ENCODE peak calls at places on chromosome 19, in seven cellular contexts. U is astrocyte of the spinal cord, J is IMR-90, V is upper lobe of right lung, D is body of pancreas, X is sigmoid colon, O is epithelial cell of esophagus. S is an unnamed sample.

GRCh38 chr19:33621811-33622504 is at the start of gene CHST8:
- DNase-seq in U (no peak), J (no peak), V (no peak), D (peak; percentile 41), X (no peak), O (peak; percentile 22), S (peak; percentile 22)

GRCh38 chr19:10252707-10253106 is 693 bp downstream of the MRPL4 start:
- DNase-seq in U (no peak), J (no peak), V (no peak), D (no peak), X (no peak), O (no peak), S (no peak)

GRCh38 chr19:4183967-4184717 is 1.7 kb downstream of the ANKRD24 start:
- DNase-seq in U (no peak), J (no peak), V (peak; percentile 72), D (no peak), X (no peak), O (no peak), S (no peak)

GRCh38 chr19:30754162-30754561 is 382.0 kb downstream of the ZNF536 start:
- DNase-seq in U (no peak), J (no peak), V (no peak), D (no peak), X (no peak), O (no peak), S (no peak)

GRCh38 chr19:3852614-3853254 is 16.1 kb downstream of the ZFR2 start:
- DNase-seq in U (peak; percentile 81), J (peak; percentile 60), V (no peak), D (no peak), X (no peak), O (peak; percentile 53), S (peak; percentile 79)

GRCh38 chr19:57171551-57172081 is 4.3 kb upstream of the DUXA start:
- DNase-seq in U (peak; percentile 38), J (peak; percentile 39), V (no peak), D (peak; percentile 32), X (peak; percentile 76), O (peak; percentile 34), S (peak; percentile 18)

GRCh38 chr19:54162241-54162805 is 2.8 kb upstream of the LENG1 start:
- DNase-seq in U (peak; percentile 73), J (peak; percentile 44), V (peak; percentile 93), D (peak; percentile 89), X (peak; percentile 96), O (peak; percentile 81), S (peak; percentile 73)

GRCh38 chr19:42024622-42025111 is 30.6 kb upstream of the ATP1A3 start:
- DNase-seq in U (no peak), J (peak; percentile 48), V (no peak), D (no peak), X (peak; percentile 77), O (no peak), S (peak; percentile 66)

GRCh38 chr19:1073956-1074511 is 7.1 kb downstream of the ARHGAP45 start:
- DNase-seq in U (no peak), J (no peak), V (no peak), D (no peak), X (no peak), O (no peak), S (no peak)
- H3K4me3 ChIP-seq in U (no peak overlapping the region), J (no peak overlapping the region), V (peak overlapping the region; percentile 26), D (no peak overlapping the region), X (no peak overlapping the region), O (no peak overlapping the region), S (no peak overlapping the region)

GRCh38 chr19:14059652-14060155 is 2.2 kb downstream of the PALM3 start:
- DNase-seq in U (no peak), J (no peak), V (no peak), D (no peak), X (no peak), O (no peak), S (no peak)
- TF ChIP-seq CTCF in U (no peak), J (no peak), V (no peak), D (no peak), X (no peak), O (no peak), S (no peak)

DNA sequence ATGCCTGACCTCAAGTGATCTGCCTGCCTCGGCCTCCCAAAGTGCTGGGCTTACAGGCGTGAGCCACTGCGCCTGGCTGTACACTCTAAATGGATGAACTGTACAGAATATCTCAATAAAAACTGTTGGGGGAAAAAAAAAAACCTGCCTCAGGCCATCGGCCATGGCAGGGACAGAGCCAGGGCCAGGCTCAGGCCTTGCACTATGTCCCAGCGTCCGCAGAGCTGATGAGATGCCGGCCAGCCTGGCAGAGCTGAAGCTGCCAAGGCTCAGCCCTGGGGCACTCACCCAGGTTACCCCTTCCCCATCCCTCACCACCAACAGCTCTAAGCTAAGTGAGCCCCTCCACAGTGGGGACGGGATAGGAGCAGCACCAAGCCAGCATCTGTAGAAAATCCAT is 6.1 kb downstream of the PPP6R1 start:
- DNase-seq in U (no peak), J (no peak), V (no peak), D (no peak), X (no peak), O (no peak), S (no peak)
- H3K4me3 ChIP-seq in U (no peak overlapping the region), J (no peak overlapping the region), V (no peak overlapping the region), D (no peak overlapping the region), X (no peak overlapping the region), O (no peak overlapping the region), S (no peak overlapping the region)

GRCh38 chr19:39324242-39324842 is 3.7 kb upstream of the LRFN1 start:
- DNase-seq in U (no peak), J (no peak), V (no peak), D (no peak), X (no peak), O (no peak), S (no peak)

GRCh38 chr19:39329948-39330347 is 5.9 kb downstream of the GMFG start:
- DNase-seq in U (no peak), J (no peak), V (no peak), D (no peak), X (no peak), O (no peak), S (no peak)

GRCh38 chr19:39327990-39328705 is 7.5 kb upstream of the LRFN1 start:
- DNase-seq in U (peak; percentile 65), J (peak; percentile 53), V (peak; percentile 91), D (peak; percentile 91), X (peak; percentile 91), O (peak; percentile 69), S (peak; percentile 80)

GRCh38 chr19:39325778-39326680 is 5.4 kb upstream of the LRFN1 start:
- DNase-seq in U (no peak), J (peak; percentile 7), V (no peak), D (no peak), X (no peak), O (peak; percentile 30), S (no peak)

DNA sequence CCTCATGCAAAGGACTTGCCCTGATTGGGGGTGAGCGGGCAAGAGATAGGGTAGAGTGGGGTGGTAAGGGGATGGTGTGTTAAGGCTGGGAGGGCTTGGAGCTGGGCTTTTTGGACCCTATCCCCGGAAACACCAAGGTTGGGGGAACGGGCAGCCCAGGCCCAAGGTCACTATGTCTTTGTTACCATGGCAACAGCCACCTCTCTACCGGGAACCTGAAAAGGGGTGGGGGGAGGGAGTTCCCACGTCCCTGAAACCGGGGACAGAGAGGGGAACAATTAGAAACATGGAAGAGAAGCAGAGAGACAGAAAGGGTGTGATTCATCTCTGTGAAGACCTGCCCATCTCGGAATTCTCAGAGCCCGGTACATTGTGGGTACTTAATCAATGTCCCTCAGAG is 6.7 kb upstream of the LRFN1 start:
- DNase-seq in U (no peak), J (no peak), V (no peak), D (no peak), X (no peak), O (no peak), S (no peak)
- TF ChIP-seq CTCF in U (no peak), J (no peak), V (no peak), D (no peak), X (no peak), O (no peak), S (no peak)

DNA sequence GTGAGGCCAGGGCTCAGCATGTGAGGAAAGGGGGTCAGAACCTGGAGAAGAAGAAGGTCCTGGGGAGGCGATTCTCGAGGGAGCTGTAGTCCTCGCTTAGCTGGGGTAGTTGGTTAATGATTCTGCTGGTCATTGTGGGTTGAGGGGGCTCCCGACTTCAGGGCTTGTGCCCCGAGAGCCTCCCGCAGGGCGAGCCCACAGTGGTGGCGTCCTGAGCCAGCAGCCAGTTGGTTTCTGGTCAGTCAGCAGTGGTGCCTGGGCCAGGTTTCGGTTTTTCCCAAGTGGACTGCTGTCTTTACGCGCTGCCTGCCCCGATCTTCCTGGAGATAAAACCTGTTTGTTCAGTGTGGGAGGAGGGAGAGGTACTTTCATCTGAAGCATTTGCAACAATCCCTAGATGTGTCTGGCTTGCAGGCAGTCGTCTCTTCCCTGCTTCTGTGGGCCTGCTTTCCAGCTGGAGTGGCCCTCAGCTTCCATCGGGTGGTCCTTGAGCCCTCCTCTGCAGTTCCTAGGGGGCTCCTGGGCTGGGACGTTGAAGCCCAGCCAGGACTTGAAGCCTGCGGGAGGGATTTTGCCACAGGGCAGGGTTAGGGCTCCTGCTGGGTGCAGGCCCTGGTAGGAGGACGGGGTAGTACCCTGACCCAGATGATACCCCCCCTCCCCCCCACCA is 3.2 kb downstream of the PTBP1 start:
- DNase-seq in U (no peak), J (no peak), V (no peak), D (peak; percentile 68), X (no peak), O (peak; percentile 85), S (peak; percentile 47)
- H3K4me3 ChIP-seq in U (peak overlapping the region; percentile 12), J (no peak overlapping the region), V (peak overlapping the region; percentile 83), D (no peak overlapping the region), X (peak overlapping the region; percentile 26), O (peak overlapping the region; percentile 54), S (peak overlapping the region; percentile 44)

GRCh38 chr19:246551-246950 is 44.7 kb downstream of the PLPP2 start:
- DNase-seq in U (no peak), J (no peak), V (no peak), D (peak; percentile 14), X (no peak), O (no peak), S (no peak)

GRCh38 chr19:245457-245856 is 45.7 kb downstream of the PLPP2 start:
- DNase-seq in U (no peak), J (no peak), V (no peak), D (no peak), X (no peak), O (no peak), S (no peak)
- TF ChIP-seq CTCF in U (no peak), J (no peak), V (no peak), D (no peak), X (no peak), O (no peak), S (no peak)

S was measured in cardiac fibroblast.